ENCODE peak calls at places on chromosomes 3 and 15, in eight cellular contexts. T is A549, S is HepG2, P is HCT116, Q is GM12878, U is K562, A is endothelial cell of umbilical vein, O is H1. Z is an unnamed sample.
A peak's percentile ranks its signal among the peaks of the same experiment; 100 is the strongest.

GRCh38 chr3:13886593-13887129 is 6.8 kb upstream of the WNT7A start:
- DNase-seq in S (no peak), O (no peak), Q (no peak), A (no peak), P (no peak), U (no peak), T (no peak), Z (no peak)

GRCh38 chr3:166123576-166123975 is 286.4 kb upstream of the BCHE start:
- DNase-seq in U (no peak), A (no peak), T (no peak), P (no peak), O (no peak), S (no peak), Q (no peak), Z (no peak)

GRCh38 chr3:28495301-28495700 is 146.7 kb upstream of the AZI2 start:
- DNase-seq in A (no peak), O (no peak), P (no peak), Q (no peak), T (no peak), U (no peak), S (no peak), Z (no peak)

GRCh38 chr3:112354642-112355333 is 21.8 kb downstream of the CD200 start:
- DNase-seq in A (no peak), P (no peak), U (no peak), O (no peak), T (no peak), Q (no peak), S (no peak), Z (no peak)

GRCh38 chr15:31280831-31281216 is 45.8 kb upstream of the KLF13 start:
- DNase-seq in U (no peak), Q (no peak), A (no peak), S (no peak), O (no peak), T (no peak), P (no peak), Z (no peak)

GRCh38 chr15:66647358-66647757 is 54.7 kb upstream of the SMAD6 start:
- DNase-seq in Q (no peak), A (peak; percentile 82), T (no peak), P (no peak), S (no peak), O (no peak), U (no peak), Z (no peak)

GRCh38 chr3:69212411-69213160 is 90.2 kb upstream of the LMOD3 start:
- DNase-seq in S (peak; percentile 63), T (peak; percentile 21), P (no peak), Q (no peak), U (no peak), O (no peak), A (peak; percentile 94), Z (peak; percentile 80)

GRCh38 chr3:63886843-63887242 is 23.2 kb downstream of the ATXN7 start:
- DNase-seq in T (no peak), A (peak; percentile 24), Q (no peak), P (no peak), S (no peak), O (no peak), U (no peak), Z (no peak)

GRCh38 chr15:78684645-78685044 is 43.6 kb upstream of the CHRNB4 start:
- DNase-seq in T (no peak), O (no peak), A (no peak), P (no peak), S (no peak), Q (no peak), U (no peak), Z (no peak)

GRCh38 chr3:171566803-171567422 is 106.7 kb upstream of the TNIK start:
- DNase-seq in U (peak; percentile 64), P (peak; percentile 28), Q (peak; percentile 42), O (no peak), T (peak; percentile 26), S (peak; percentile 41), A (peak; percentile 55), Z (peak; percentile 62)

GRCh38 chr3:104908761-104909160 is 457.9 kb upstream of the ALCAM start:
- DNase-seq in T (no peak), A (no peak), S (no peak), O (no peak), P (no peak), Q (no peak), U (no peak), Z (no peak)

GRCh38 chr3:159928692-159929091 is 59.9 kb upstream of the IL12A start:
- DNase-seq in Q (no peak), T (peak; percentile 69), O (no peak), U (no peak), A (peak; percentile 45), S (no peak), P (no peak), Z (no peak)

GRCh38 chr15:101307048-101307896 is 12.2 kb upstream of the SNRPA1 start:
- DNase-seq in A (no peak), T (no peak), O (no peak), P (no peak), Q (no peak), U (no peak), S (no peak), Z (no peak)

GRCh38 chr3:188362405-188362831 is 208.5 kb downstream of the LPP start:
- DNase-seq in T (peak; percentile 50), A (peak; percentile 84), U (no peak), O (no peak), S (peak; percentile 73), P (peak; percentile 49), Q (no peak), Z (no peak)

GRCh38 chr3:188360364-188360881 is 206.5 kb downstream of the LPP start:
- DNase-seq in Q (no peak), S (no peak), T (no peak), P (no peak), A (no peak), U (no peak), O (no peak), Z (no peak)

GRCh38 chr3:188353409-188353808 is 199.5 kb downstream of the LPP start:
- DNase-seq in U (no peak), Q (no peak), A (no peak), S (no peak), T (no peak), O (no peak), P (no peak), Z (no peak)

GRCh38 chr3:188361888-188362287 is 207.9 kb downstream of the LPP start:
- DNase-seq in P (no peak), Q (no peak), A (no peak), S (no peak), U (no peak), O (no peak), T (no peak), Z (no peak)

DNA sequence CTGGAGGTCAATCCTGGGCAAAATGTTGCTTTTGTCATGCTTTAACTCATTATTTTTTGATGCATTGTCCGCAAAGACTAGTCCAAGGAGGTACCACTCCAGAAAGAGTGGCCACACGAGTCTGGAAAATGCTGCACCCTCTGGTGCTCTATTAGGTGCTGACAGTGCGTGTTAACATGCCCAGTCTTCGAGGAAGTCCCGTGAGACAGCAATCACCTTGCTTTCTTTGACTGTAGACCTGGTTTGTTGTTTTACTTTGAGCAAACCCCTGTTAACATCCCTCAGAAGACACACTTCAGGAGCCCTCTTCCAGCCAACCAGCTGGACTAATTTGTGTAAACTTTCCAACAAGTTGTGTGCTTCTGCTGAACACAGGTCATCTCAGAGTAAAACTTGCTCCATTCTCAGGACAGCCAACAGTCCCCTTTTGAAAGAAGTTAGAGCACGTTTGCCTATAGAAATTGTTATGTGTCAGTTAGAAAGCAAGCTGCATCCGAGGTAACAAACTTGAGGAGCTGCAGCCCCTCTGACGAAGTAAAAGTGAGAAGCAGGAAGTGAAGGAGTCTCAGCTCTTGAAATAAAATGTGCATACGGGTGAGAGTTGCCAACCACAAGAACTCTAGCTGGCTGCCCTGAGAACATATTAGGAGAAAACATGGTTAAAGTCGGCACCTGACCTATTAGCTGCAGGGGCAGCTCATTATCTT is 205.0 kb downstream of the LPP start:
- DNase-seq in A (no peak), U (no peak), O (no peak), S (no peak), T (no peak), Q (no peak), P (no peak), Z (peak; percentile 20)
- H3K4me3 ChIP-seq in A (no peak overlapping the region), U (no peak overlapping the region), O (no peak overlapping the region), S (no peak overlapping the region), T (no peak overlapping the region), Q (no peak overlapping the region), P (no peak overlapping the region), Z (no peak overlapping the region)

GRCh38 chr3:42544492-42545283 is 37.1 kb downstream of the SEC22C start:
- DNase-seq in A (peak; percentile 36), U (no peak), S (peak; percentile 72), O (no peak), Q (no peak), T (no peak), P (no peak), Z (no peak)
- TF ChIP-seq POLR2A in A (no peak), U (no peak), S (no peak), O (no peak), Q (no peak), T (no peak), P (no peak), Z (no peak)

DNA sequence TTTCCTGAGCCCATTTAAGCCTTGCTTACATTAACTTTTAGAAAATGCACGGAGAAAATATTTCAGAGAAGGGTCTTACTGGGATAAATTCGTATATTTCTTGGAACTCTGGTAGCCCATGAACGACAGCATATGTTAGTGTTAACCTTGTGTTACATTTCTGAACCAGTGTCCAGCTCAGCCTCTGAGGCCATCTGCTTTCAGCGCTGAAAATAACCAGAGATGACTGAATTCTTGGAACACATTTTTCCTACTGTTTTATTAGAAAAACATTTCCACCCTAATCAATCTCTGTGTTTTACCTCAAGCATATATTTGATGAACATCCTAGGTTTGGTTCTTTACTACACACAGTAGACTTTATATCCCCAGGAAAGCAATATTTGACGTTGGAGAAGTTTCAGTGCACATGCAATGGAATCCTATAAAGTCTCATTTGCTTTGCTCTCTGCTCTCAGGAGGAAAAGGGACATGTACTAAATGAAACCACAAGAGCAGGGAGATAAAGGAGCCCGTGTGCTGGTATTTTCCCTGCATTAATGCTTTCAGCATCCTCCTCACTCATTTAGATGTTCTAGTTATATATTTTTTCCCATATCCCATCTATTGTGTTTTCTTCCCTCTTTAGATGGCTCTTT is 151.8 kb upstream of the KCNMB2 start:
- DNase-seq in O (no peak), S (no peak), A (peak; percentile 13), Q (no peak), U (no peak), T (no peak), P (no peak), Z (no peak)
- TF ChIP-seq MAX in O (no peak), S (no peak), A (no peak), Q (no peak), U (no peak), T (no peak), P (no peak), Z (no peak)

DNA sequence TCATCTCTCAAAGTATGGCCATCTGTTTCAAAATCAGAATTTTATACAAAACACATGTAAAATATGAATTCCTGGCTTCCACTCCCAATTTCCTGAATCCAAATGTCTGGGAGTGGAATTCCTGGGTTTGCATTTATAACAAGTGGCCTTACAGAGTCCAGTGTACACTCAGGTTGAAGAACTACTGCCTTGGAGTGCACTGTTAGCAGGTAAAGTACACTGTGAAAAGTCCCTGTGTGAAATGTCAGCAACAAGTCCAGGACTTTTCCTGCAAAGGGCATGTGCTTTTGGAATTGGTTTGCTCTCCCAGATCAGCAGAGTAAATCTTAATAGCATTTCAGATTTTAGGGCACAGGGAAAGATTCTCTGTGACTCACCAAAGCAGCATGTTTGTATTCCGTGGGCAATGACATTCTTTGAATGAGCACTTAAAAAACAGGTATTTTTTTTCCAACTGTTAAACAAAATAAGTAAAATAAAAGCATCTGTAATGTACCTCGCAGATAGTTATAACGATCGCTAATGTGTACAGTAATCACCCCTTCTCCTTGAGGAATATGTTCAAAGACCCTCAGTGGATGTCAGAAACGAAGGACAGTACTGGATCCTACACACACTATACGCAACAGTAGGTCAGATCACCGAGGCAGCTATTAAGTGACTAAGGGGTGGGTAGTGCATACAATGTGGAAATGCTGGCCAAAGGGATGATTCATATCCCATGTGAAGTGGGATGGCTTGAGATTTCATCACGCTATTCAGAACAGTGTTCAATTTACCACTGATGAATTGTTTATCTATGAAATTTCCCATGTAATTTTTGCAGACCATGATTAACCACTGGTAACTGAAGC is 1.9 kb upstream of the CLDN16 start:
- DNase-seq in T (peak; percentile 65), P (peak; percentile 85), Q (no peak), S (peak; percentile 53), A (peak; percentile 90), O (no peak), U (no peak), Z (peak; percentile 60)
- H3K4me3 ChIP-seq in T (peak overlapping the region; percentile 13), P (peak overlapping the region; percentile 10), Q (no peak overlapping the region), S (no peak overlapping the region), A (no peak overlapping the region), O (no peak overlapping the region), U (no peak overlapping the region), Z (no peak overlapping the region)

Z was measured in NB4.